ENCODE peak calls at places on chromosomes 1 and 21, in four cellular contexts. One of them, this sample, is unnamed.

GRCh38 chr21:42537106-42537742 is 23.6 kb downstream of the SLC37A1 start:
- DNase-seq in stimulated activated naive CD4-positive, alpha-beta T cell treated with Interleukin-2 at 50 U/mL for 16 hours: no peak
- DNase-seq in cardiac fibroblast: peak; percentile 18
- DNase-seq in anterior cingulate cortex: no peak
- DNase-seq in this sample: peak; percentile 29

GRCh38 chr1:87224209-87224608 is 104.5 kb upstream of the LMO4 start:
- DNase-seq in stimulated activated naive CD4-positive, alpha-beta T cell treated with Interleukin-2 at 50 U/mL for 16 hours: no peak
- DNase-seq in cardiac fibroblast: peak; percentile 99
- DNase-seq in anterior cingulate cortex: no peak
- DNase-seq in this sample: peak; percentile 85

GRCh38 chr1:23477359-23478144 is 6.4 kb downstream of the ASAP3 start:
- DNase-seq in stimulated activated naive CD4-positive, alpha-beta T cell treated with Interleukin-2 at 50 U/mL for 16 hours: no peak
- DNase-seq in cardiac fibroblast: no peak
- DNase-seq in anterior cingulate cortex: no peak
- DNase-seq in this sample: no peak

GRCh38 chr1:101128211-101128727 is 102.7 kb upstream of the DPH5 start:
- DNase-seq in stimulated activated naive CD4-positive, alpha-beta T cell treated with Interleukin-2 at 50 U/mL for 16 hours: no peak
- DNase-seq in cardiac fibroblast: no peak
- DNase-seq in anterior cingulate cortex: no peak
- DNase-seq in this sample: no peak

GRCh38 chr1:112614460-112615065 is 4.4 kb downstream of the ST7L start:
- DNase-seq in stimulated activated naive CD4-positive, alpha-beta T cell treated with Interleukin-2 at 50 U/mL for 16 hours: no peak
- DNase-seq in cardiac fibroblast: peak; percentile 70
- DNase-seq in anterior cingulate cortex: no peak
- DNase-seq in this sample: peak; percentile 75

GRCh38 chr1:70819231-70819630 is 228.4 kb downstream of the PTGER3 start:
- DNase-seq in stimulated activated naive CD4-positive, alpha-beta T cell treated with Interleukin-2 at 50 U/mL for 16 hours: no peak
- DNase-seq in cardiac fibroblast: peak; percentile 16
- DNase-seq in anterior cingulate cortex: no peak
- DNase-seq in this sample: no peak

GRCh38 chr1:40265298-40265697 is 7.3 kb downstream of the ZMPSTE24 start:
- DNase-seq in stimulated activated naive CD4-positive, alpha-beta T cell treated with Interleukin-2 at 50 U/mL for 16 hours: no peak
- DNase-seq in cardiac fibroblast: no peak
- DNase-seq in anterior cingulate cortex: no peak
- DNase-seq in this sample: no peak

GRCh38 chr1:226863446-226863845 is 7.0 kb upstream of the PSEN2 start:
- DNase-seq in stimulated activated naive CD4-positive, alpha-beta T cell treated with Interleukin-2 at 50 U/mL for 16 hours: no peak
- DNase-seq in cardiac fibroblast: peak; percentile 73
- DNase-seq in anterior cingulate cortex: no peak
- DNase-seq in this sample: peak; percentile 64

GRCh38 chr1:154871374-154871773 is 1.3 kb upstream of the KCNN3 start:
- DNase-seq in stimulated activated naive CD4-positive, alpha-beta T cell treated with Interleukin-2 at 50 U/mL for 16 hours: no peak
- DNase-seq in cardiac fibroblast: no peak
- DNase-seq in anterior cingulate cortex: no peak
- DNase-seq in this sample: no peak

GRCh38 chr1:64898107-64898861 is 68.1 kb downstream of the JAK1 start:
- DNase-seq in stimulated activated naive CD4-positive, alpha-beta T cell treated with Interleukin-2 at 50 U/mL for 16 hours: peak; percentile 33
- DNase-seq in cardiac fibroblast: peak; percentile 98
- DNase-seq in anterior cingulate cortex: no peak
- DNase-seq in this sample: peak; percentile 99

GRCh38 chr1:167722870-167723251 is 1.1 kb downstream of the MPZL1 start:
- DNase-seq in stimulated activated naive CD4-positive, alpha-beta T cell treated with Interleukin-2 at 50 U/mL for 16 hours: no peak
- DNase-seq in cardiac fibroblast: no peak
- DNase-seq in anterior cingulate cortex: no peak
- DNase-seq in this sample: no peak

GRCh38 chr1:94855307-94855700 is 35.1 kb downstream of the SLC44A3 start:
- DNase-seq in stimulated activated naive CD4-positive, alpha-beta T cell treated with Interleukin-2 at 50 U/mL for 16 hours: no peak
- DNase-seq in cardiac fibroblast: no peak
- DNase-seq in anterior cingulate cortex: no peak
- DNase-seq in this sample: no peak

GRCh38 chr1:65238010-65238409 is 71.3 kb upstream of the DNAJC6 start:
- DNase-seq in stimulated activated naive CD4-positive, alpha-beta T cell treated with Interleukin-2 at 50 U/mL for 16 hours: no peak
- DNase-seq in cardiac fibroblast: no peak
- DNase-seq in anterior cingulate cortex: no peak
- DNase-seq in this sample: no peak

GRCh38 chr1:183572721-183573120 is 17.5 kb downstream of the NCF2 start:
- DNase-seq in stimulated activated naive CD4-positive, alpha-beta T cell treated with Interleukin-2 at 50 U/mL for 16 hours: no peak
- DNase-seq in cardiac fibroblast: no peak
- DNase-seq in anterior cingulate cortex: no peak
- DNase-seq in this sample: no peak

GRCh38 chr1:218426343-218426657 is 81.2 kb downstream of the TGFB2 start:
- DNase-seq in stimulated activated naive CD4-positive, alpha-beta T cell treated with Interleukin-2 at 50 U/mL for 16 hours: no peak
- DNase-seq in cardiac fibroblast: peak; percentile 89
- DNase-seq in anterior cingulate cortex: no peak
- DNase-seq in this sample: peak; percentile 26

GRCh38 chr21:43192501-43193081 is 23.8 kb downstream of the CRYAA start:
- DNase-seq in stimulated activated naive CD4-positive, alpha-beta T cell treated with Interleukin-2 at 50 U/mL for 16 hours: no peak
- DNase-seq in cardiac fibroblast: no peak
- DNase-seq in anterior cingulate cortex: no peak
- DNase-seq in this sample: no peak

GRCh38 chr1:230122361-230123279 is 55.6 kb downstream of the GALNT2 start:
- DNase-seq in stimulated activated naive CD4-positive, alpha-beta T cell treated with Interleukin-2 at 50 U/mL for 16 hours: no peak
- DNase-seq in cardiac fibroblast: peak; percentile 41
- DNase-seq in anterior cingulate cortex: no peak
- DNase-seq in this sample: no peak

GRCh38 chr1:5161372-5161771 is 507.0 kb downstream of the AJAP1 start:
- DNase-seq in stimulated activated naive CD4-positive, alpha-beta T cell treated with Interleukin-2 at 50 U/mL for 16 hours: no peak
- DNase-seq in cardiac fibroblast: no peak
- DNase-seq in anterior cingulate cortex: no peak
- DNase-seq in this sample: no peak

GRCh38 chr1:117167402-117167801 is 43.3 kb downstream of the VTCN1 start:
- DNase-seq in stimulated activated naive CD4-positive, alpha-beta T cell treated with Interleukin-2 at 50 U/mL for 16 hours: no peak
- DNase-seq in cardiac fibroblast: peak; percentile 11
- DNase-seq in anterior cingulate cortex: no peak
- DNase-seq in this sample: peak; percentile 19

GRCh38 chr1:117631361-117631760 is 25.5 kb downstream of the TENT5C start:
- DNase-seq in stimulated activated naive CD4-positive, alpha-beta T cell treated with Interleukin-2 at 50 U/mL for 16 hours: no peak
- DNase-seq in cardiac fibroblast: no peak
- DNase-seq in anterior cingulate cortex: no peak
- DNase-seq in this sample: no peak

GRCh38 chr1:246784621-246785535 is 60.7 kb downstream of the SCCPDH start:
- DNase-seq in stimulated activated naive CD4-positive, alpha-beta T cell treated with Interleukin-2 at 50 U/mL for 16 hours: no peak
- DNase-seq in cardiac fibroblast: peak; percentile 70
- DNase-seq in anterior cingulate cortex: no peak
- DNase-seq in this sample: peak; percentile 59

GRCh38 chr1:220926146-220926545 is 46.9 kb downstream of the HLX start:
- DNase-seq in stimulated activated naive CD4-positive, alpha-beta T cell treated with Interleukin-2 at 50 U/mL for 16 hours: no peak
- DNase-seq in cardiac fibroblast: peak; percentile 69
- DNase-seq in anterior cingulate cortex: no peak
- DNase-seq in this sample: peak; percentile 58

GRCh38 chr21:45093064-45093532 is 18.7 kb downstream of the ADARB1 start:
- DNase-seq in stimulated activated naive CD4-positive, alpha-beta T cell treated with Interleukin-2 at 50 U/mL for 16 hours: no peak
- DNase-seq in cardiac fibroblast: no peak
- DNase-seq in anterior cingulate cortex: no peak
- DNase-seq in this sample: no peak

GRCh38 chr21:45162809-45163208 is 88.4 kb downstream of the ADARB1 start:
- DNase-seq in stimulated activated naive CD4-positive, alpha-beta T cell treated with Interleukin-2 at 50 U/mL for 16 hours: no peak
- DNase-seq in cardiac fibroblast: no peak
- DNase-seq in anterior cingulate cortex: no peak
- DNase-seq in this sample: no peak